ENCODE peak calls at places on chromosomes 7 and 10, in eight cellular contexts. M is neuronal stem cell, G is fibroblast of mammary gland, L is fibroblast of pulmonary artery, Z is lower lobe of right lung, Q is fibroblast of lung, R is AG09309, I is WERI-Rb-1. J is an unnamed sample.
A peak's percentile ranks its signal among the peaks of the same experiment; 100 is the strongest.

GRCh38 chr7:108239501-108240225 is 109.5 kb upstream of the LAMB4 start:
- DNase-seq in Q (no peak), I (peak; percentile 71), M (no peak), G (no peak), R (no peak), L (no peak), Z (no peak), J (no peak)

GRCh38 chr7:76191783-76192240 is 9.9 kb upstream of the SRRM3 start:
- DNase-seq in L (peak; percentile 53), I (peak; percentile 28), Q (peak; percentile 45), G (peak; percentile 53), R (no peak), Z (no peak), M (no peak), J (no peak)

GRCh38 chr7:121330053-121330833 is 1.4 kb downstream of the WNT16 start:
- DNase-seq in I (peak; percentile 11), R (no peak), M (peak; percentile 54), Q (no peak), L (no peak), G (no peak), Z (peak; percentile 31), J (no peak)

GRCh38 chr7:110307776-110308175 is 783.2 kb upstream of the LRRN3 start:
- DNase-seq in Z (no peak), G (no peak), I (no peak), R (no peak), L (peak; percentile 8), M (no peak), Q (no peak), J (no peak)

GRCh38 chr7:77796960-77797359 is 1.3 kb downstream of the TMEM60 start:
- DNase-seq in R (no peak), L (no peak), I (no peak), M (no peak), Q (no peak), G (peak; percentile 9), Z (no peak), J (no peak)

GRCh38 chr7:152543801-152544200 is 108.0 kb upstream of the KMT2C start:
- DNase-seq in Q (no peak), I (no peak), R (no peak), Z (no peak), M (no peak), L (no peak), G (peak; percentile 17), J (no peak)

GRCh38 chr7:153682628-153683027 is 369.6 kb upstream of the DPP6 start:
- DNase-seq in M (peak; percentile 14), I (no peak), G (no peak), Z (no peak), R (no peak), L (no peak), Q (no peak), J (no peak)

GRCh38 chr7:48183370-48183743 is 12.1 kb downstream of the ABCA13 start:
- DNase-seq in Q (peak; percentile 50), G (peak; percentile 26), M (no peak), L (no peak), I (no peak), R (peak; percentile 28), Z (no peak), J (no peak)

GRCh38 chr7:112360681-112361080 is 89.6 kb upstream of the IFRD1 start:
- DNase-seq in R (no peak), I (no peak), M (no peak), Q (no peak), G (no peak), L (no peak), Z (no peak), J (no peak)

GRCh38 chr10:130764651-130765050 is 546.9 kb downstream of the TCERG1L start:
- DNase-seq in I (no peak), G (no peak), Z (no peak), M (no peak), L (no peak), R (no peak), Q (no peak), J (no peak)

GRCh38 chr10:600876-601275 is 88.6 kb downstream of the DIP2C start:
- DNase-seq in R (no peak), M (no peak), Q (peak; percentile 81), G (peak; percentile 38), I (no peak), Z (peak; percentile 77), L (no peak), J (no peak)

GRCh38 chr7:139231513-139232376 is 708 bp downstream of the UBN2 start:
- DNase-seq in Q (peak; percentile 34), M (peak; percentile 9), L (peak; percentile 42), G (peak; percentile 47), Z (peak; percentile 51), R (no peak), I (peak; percentile 29), J (no peak)

GRCh38 chr7:95420996-95421846 is 13.6 kb downstream of the PON2 start:
- DNase-seq in R (no peak), G (peak; percentile 32), I (no peak), M (no peak), L (peak; percentile 74), Z (no peak), Q (peak; percentile 52), J (peak; percentile 16)

GRCh38 chr7:140478361-140479061 is 794 bp downstream of the MKRN1 start:
- DNase-seq in Q (peak; percentile 43), M (peak; percentile 53), I (peak; percentile 46), Z (peak; percentile 57), L (peak; percentile 43), G (peak; percentile 24), R (peak; percentile 5), J (peak; percentile 12)

GRCh38 chr10:77795426-77796055 is 131.0 kb downstream of the DLG5 start:
- DNase-seq in Z (peak; percentile 34), I (no peak), L (no peak), G (no peak), R (no peak), Q (no peak), M (no peak), J (no peak)

GRCh38 chr10:115033898-115034297 is 59.3 kb upstream of the ATRNL1 start:
- DNase-seq in R (no peak), M (no peak), Z (no peak), I (no peak), G (no peak), Q (no peak), L (no peak), J (no peak)

GRCh38 chr10:132524443-132525285 is 12.9 kb upstream of the INPP5A start:
- DNase-seq in L (no peak), R (no peak), Q (no peak), M (no peak), I (no peak), Z (no peak), G (no peak), J (no peak)

DNA sequence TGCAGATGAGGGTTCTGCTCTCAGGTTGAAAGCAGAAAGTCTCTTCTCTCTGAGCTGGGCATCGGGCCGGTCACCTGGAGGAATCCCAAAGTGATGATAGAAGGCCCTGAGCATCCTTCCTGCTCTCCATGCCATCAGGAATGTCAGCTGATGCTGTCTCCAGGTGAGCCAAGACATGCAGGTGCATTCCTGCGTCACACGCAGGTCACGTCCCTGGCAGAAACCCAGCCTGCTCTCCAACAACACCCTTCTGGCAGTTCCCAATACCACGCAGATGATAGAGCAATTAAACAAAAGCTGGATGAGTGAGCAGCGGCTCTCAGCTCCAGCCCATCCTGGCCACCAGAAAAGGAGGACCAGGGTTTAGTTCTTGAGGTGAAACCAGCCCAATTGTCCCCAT is 6.9 kb upstream of the WIPI2 start:
- DNase-seq in G (no peak), M (no peak), L (no peak), I (no peak), R (no peak), Q (no peak), Z (no peak), J (no peak)
- H3K4me3 ChIP-seq in G (no peak overlapping the region), M (no peak overlapping the region), L (no peak overlapping the region), I (no peak overlapping the region), R (no peak overlapping the region), Q (no peak overlapping the region), Z (no peak overlapping the region), J (no peak overlapping the region)

DNA sequence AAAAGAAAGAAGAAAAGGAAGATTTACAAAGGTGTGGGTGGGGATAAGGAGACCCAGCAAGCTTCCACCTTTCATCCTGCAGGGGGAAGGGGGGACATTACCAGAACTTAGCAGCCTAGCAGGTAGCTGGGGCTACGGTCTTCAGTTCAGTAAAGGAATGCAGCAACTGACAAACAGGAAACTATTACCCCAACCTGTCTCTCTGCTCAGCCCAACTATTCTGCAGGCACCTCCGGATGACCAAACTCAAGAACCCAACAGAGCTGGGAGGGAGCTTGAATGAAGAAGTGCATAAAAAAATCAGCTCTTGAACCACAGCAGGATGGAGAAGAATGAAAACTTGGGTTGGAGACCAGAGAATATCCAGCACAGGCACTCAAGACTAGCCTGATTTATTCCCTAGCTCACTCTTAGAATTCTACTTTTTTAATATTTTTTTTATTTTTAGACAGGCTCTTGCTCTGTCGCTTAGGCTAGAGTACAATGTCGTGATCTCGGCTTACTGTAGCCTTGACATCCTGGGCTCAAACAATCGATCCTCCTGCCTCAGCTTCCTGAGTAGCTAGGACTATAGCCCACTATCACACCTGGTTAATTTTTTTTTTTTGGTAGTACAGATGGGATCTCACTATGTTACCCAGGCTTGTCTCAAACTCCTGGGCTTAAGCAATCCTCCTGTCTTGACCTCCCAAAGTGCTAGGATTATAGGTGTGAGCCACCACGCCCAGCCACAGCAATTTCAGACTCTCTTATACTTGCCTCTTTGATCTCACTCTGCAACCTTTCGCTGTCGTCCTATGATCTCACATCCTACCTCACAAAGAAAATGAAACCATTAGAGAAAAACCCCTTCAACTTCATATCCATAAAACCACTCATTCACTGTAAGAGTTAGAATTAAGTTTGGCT is 18.5 kb upstream of the C10orf67 start:
- DNase-seq in L (no peak), Q (no peak), Z (no peak), G (no peak), R (no peak), M (no peak), I (no peak), J (no peak)
- H3K4me3 ChIP-seq in L (no peak overlapping the region), Q (no peak overlapping the region), Z (no peak overlapping the region), G (no peak overlapping the region), R (no peak overlapping the region), M (no peak overlapping the region), I (no peak overlapping the region), J (no peak overlapping the region)

GRCh38 chr10:124447741-124448466 is 1.9 kb downstream of the NKX1-2 start:
- DNase-seq in Z (no peak), R (no peak), L (no peak), M (no peak), Q (no peak), G (no peak), I (peak; percentile 23), J (no peak)

GRCh38 chr10:124450010-124450782 is at the start of gene NKX1-2:
- DNase-seq in I (peak; percentile 45), Q (no peak), G (no peak), L (no peak), M (peak; percentile 63), R (no peak), Z (no peak), J (no peak)

GRCh38 chr10:124449170-124450009 is 445 bp downstream of the NKX1-2 start:
- DNase-seq in Q (no peak), L (no peak), I (no peak), Z (no peak), G (no peak), M (no peak), R (no peak), J (no peak)

GRCh38 chr10:124446830-124447740 is 2.8 kb downstream of the NKX1-2 start:
- DNase-seq in L (no peak), Z (no peak), G (no peak), M (no peak), I (no peak), R (no peak), Q (no peak), J (no peak)

GRCh38 chr10:124448696-124449169 is 1.1 kb downstream of the NKX1-2 start:
- DNase-seq in Q (no peak), Z (no peak), L (no peak), R (no peak), I (no peak), M (no peak), G (no peak), J (no peak)
- H3K4me3 ChIP-seq in Q (no peak overlapping the region), Z (no peak overlapping the region), L (no peak overlapping the region), R (no peak overlapping the region), I (peak overlapping the region; percentile 25), M (no peak overlapping the region), G (no peak overlapping the region), J (no peak overlapping the region)

GRCh38 chr7:114082934-114083647 is 164.3 kb upstream of the PPP1R3A start:
- DNase-seq in I (no peak), M (peak; percentile 31), R (no peak), Q (peak; percentile 13), L (peak; percentile 25), G (peak; percentile 18), Z (peak; percentile 43), J (no peak)
- H3K4me3 ChIP-seq in I (no peak overlapping the region), M (no peak overlapping the region), R (peak overlapping the region; percentile 39), Q (peak overlapping the region; percentile 38), L (peak overlapping the region; percentile 40), G (peak overlapping the region; percentile 43), Z (peak overlapping the region; percentile 58), J (peak overlapping the region; percentile 49)